ENCODE peak calls at places on chromosomes 3 and 15, in eight cellular contexts. One of them, this sample, is unnamed.

GRCh38 chr15:69321041-69321554 is 22.4 kb downstream of the PAQR5 start:
- ATAC-seq in effector memory CD8-positive, alpha-beta T cell: no peak
- ATAC-seq in activated CD8-positive, alpha-beta T cell treated with anti-CD3 and anti-CD28 coated beads for 36 hours: peak
- ATAC-seq in Right ventricle myocardium superior: no peak
- ATAC-seq in CD8-positive, alpha-beta T cell: no peak
- ATAC-seq in SK-N-SH treated with all-trans-retinoic acid at 6 μM for 48 hours: no peak
- ATAC-seq in activated T-cell treated with anti-CD3 and anti-CD28 coated beads, Interleukin-2, amount 50 U/mL, for 4 hours: peak
- ATAC-seq in psoas muscle: no peak
- ATAC-seq in this sample: peak

GRCh38 chr15:70098461-70099166 is 897 bp upstream of the TLE3 start:
- ATAC-seq in CD8-positive, alpha-beta T cell: no peak
- ATAC-seq in effector memory CD8-positive, alpha-beta T cell: no peak
- ATAC-seq in psoas muscle: peak
- ATAC-seq in activated CD8-positive, alpha-beta T cell treated with anti-CD3 and anti-CD28 coated beads for 36 hours: no peak
- ATAC-seq in Right ventricle myocardium superior: peak
- ATAC-seq in activated T-cell treated with anti-CD3 and anti-CD28 coated beads, Interleukin-2, amount 50 U/mL, for 4 hours: no peak
- ATAC-seq in SK-N-SH treated with all-trans-retinoic acid at 6 μM for 48 hours: peak
- ATAC-seq in this sample: no peak

GRCh38 chr3:43621406-43621973 is 321 bp downstream of the ANO10 start:
- ATAC-seq in effector memory CD8-positive, alpha-beta T cell: peak
- ATAC-seq in Right ventricle myocardium superior: peak
- ATAC-seq in SK-N-SH treated with all-trans-retinoic acid at 6 μM for 48 hours: peak
- ATAC-seq in activated T-cell treated with anti-CD3 and anti-CD28 coated beads, Interleukin-2, amount 50 U/mL, for 4 hours: peak
- ATAC-seq in activated CD8-positive, alpha-beta T cell treated with anti-CD3 and anti-CD28 coated beads for 36 hours: no peak
- ATAC-seq in CD8-positive, alpha-beta T cell: no peak
- ATAC-seq in psoas muscle: peak
- ATAC-seq in this sample: peak

GRCh38 chr3:6862880-6863195 is 1.9 kb downstream of the GRM7 start:
- ATAC-seq in effector memory CD8-positive, alpha-beta T cell: no peak
- ATAC-seq in psoas muscle: no peak
- ATAC-seq in Right ventricle myocardium superior: no peak
- ATAC-seq in activated CD8-positive, alpha-beta T cell treated with anti-CD3 and anti-CD28 coated beads for 36 hours: no peak
- ATAC-seq in CD8-positive, alpha-beta T cell: no peak
- ATAC-seq in activated T-cell treated with anti-CD3 and anti-CD28 coated beads, Interleukin-2, amount 50 U/mL, for 4 hours: no peak
- ATAC-seq in SK-N-SH treated with all-trans-retinoic acid at 6 μM for 48 hours: no peak
- ATAC-seq in this sample: no peak

GRCh38 chr15:81776961-81777360 is 268.9 kb downstream of the MEX3B start:
- ATAC-seq in CD8-positive, alpha-beta T cell: no peak
- ATAC-seq in psoas muscle: no peak
- ATAC-seq in activated T-cell treated with anti-CD3 and anti-CD28 coated beads, Interleukin-2, amount 50 U/mL, for 4 hours: no peak
- ATAC-seq in SK-N-SH treated with all-trans-retinoic acid at 6 μM for 48 hours: no peak
- ATAC-seq in activated CD8-positive, alpha-beta T cell treated with anti-CD3 and anti-CD28 coated beads for 36 hours: no peak
- ATAC-seq in Right ventricle myocardium superior: no peak
- ATAC-seq in effector memory CD8-positive, alpha-beta T cell: no peak
- ATAC-seq in this sample: no peak

GRCh38 chr3:187450791-187451190 is 82.6 kb downstream of the RTP4 start:
- ATAC-seq in effector memory CD8-positive, alpha-beta T cell: no peak
- ATAC-seq in CD8-positive, alpha-beta T cell: no peak
- ATAC-seq in psoas muscle: no peak
- ATAC-seq in Right ventricle myocardium superior: no peak
- ATAC-seq in activated CD8-positive, alpha-beta T cell treated with anti-CD3 and anti-CD28 coated beads for 36 hours: no peak
- ATAC-seq in activated T-cell treated with anti-CD3 and anti-CD28 coated beads, Interleukin-2, amount 50 U/mL, for 4 hours: no peak
- ATAC-seq in SK-N-SH treated with all-trans-retinoic acid at 6 μM for 48 hours: no peak
- ATAC-seq in this sample: no peak

GRCh38 chr3:183210341-183210740 is 42.7 kb upstream of the B3GNT5 start:
- ATAC-seq in psoas muscle: no peak
- ATAC-seq in CD8-positive, alpha-beta T cell: no peak
- ATAC-seq in effector memory CD8-positive, alpha-beta T cell: no peak
- ATAC-seq in Right ventricle myocardium superior: no peak
- ATAC-seq in SK-N-SH treated with all-trans-retinoic acid at 6 μM for 48 hours: no peak
- ATAC-seq in activated T-cell treated with anti-CD3 and anti-CD28 coated beads, Interleukin-2, amount 50 U/mL, for 4 hours: peak
- ATAC-seq in activated CD8-positive, alpha-beta T cell treated with anti-CD3 and anti-CD28 coated beads for 36 hours: peak
- ATAC-seq in this sample: no peak

GRCh38 chr3:78912687-78913086 is 855.1 kb downstream of the ROBO1 start:
- ATAC-seq in effector memory CD8-positive, alpha-beta T cell: no peak
- ATAC-seq in psoas muscle: no peak
- ATAC-seq in CD8-positive, alpha-beta T cell: no peak
- ATAC-seq in SK-N-SH treated with all-trans-retinoic acid at 6 μM for 48 hours: no peak
- ATAC-seq in activated T-cell treated with anti-CD3 and anti-CD28 coated beads, Interleukin-2, amount 50 U/mL, for 4 hours: no peak
- ATAC-seq in Right ventricle myocardium superior: no peak
- ATAC-seq in activated CD8-positive, alpha-beta T cell treated with anti-CD3 and anti-CD28 coated beads for 36 hours: no peak
- ATAC-seq in this sample: no peak

GRCh38 chr3:169634618-169635236 is 28.8 kb downstream of the MECOM start:
- ATAC-seq in psoas muscle: no peak
- ATAC-seq in activated CD8-positive, alpha-beta T cell treated with anti-CD3 and anti-CD28 coated beads for 36 hours: no peak
- ATAC-seq in Right ventricle myocardium superior: peak
- ATAC-seq in SK-N-SH treated with all-trans-retinoic acid at 6 μM for 48 hours: no peak
- ATAC-seq in effector memory CD8-positive, alpha-beta T cell: no peak
- ATAC-seq in CD8-positive, alpha-beta T cell: no peak
- ATAC-seq in activated T-cell treated with anti-CD3 and anti-CD28 coated beads, Interleukin-2, amount 50 U/mL, for 4 hours: no peak
- ATAC-seq in this sample: no peak

GRCh38 chr15:55969582-55969981 is 23.8 kb downstream of the NEDD4 start:
- ATAC-seq in effector memory CD8-positive, alpha-beta T cell: no peak
- ATAC-seq in CD8-positive, alpha-beta T cell: no peak
- ATAC-seq in activated T-cell treated with anti-CD3 and anti-CD28 coated beads, Interleukin-2, amount 50 U/mL, for 4 hours: no peak
- ATAC-seq in Right ventricle myocardium superior: no peak
- ATAC-seq in activated CD8-positive, alpha-beta T cell treated with anti-CD3 and anti-CD28 coated beads for 36 hours: no peak
- ATAC-seq in psoas muscle: peak
- ATAC-seq in SK-N-SH treated with all-trans-retinoic acid at 6 μM for 48 hours: no peak
- ATAC-seq in this sample: no peak

GRCh38 chr3:182259579-182259978 is 533.7 kb upstream of the ATP11B start:
- ATAC-seq in activated T-cell treated with anti-CD3 and anti-CD28 coated beads, Interleukin-2, amount 50 U/mL, for 4 hours: no peak
- ATAC-seq in CD8-positive, alpha-beta T cell: no peak
- ATAC-seq in effector memory CD8-positive, alpha-beta T cell: no peak
- ATAC-seq in psoas muscle: peak
- ATAC-seq in Right ventricle myocardium superior: no peak
- ATAC-seq in activated CD8-positive, alpha-beta T cell treated with anti-CD3 and anti-CD28 coated beads for 36 hours: no peak
- ATAC-seq in SK-N-SH treated with all-trans-retinoic acid at 6 μM for 48 hours: no peak
- ATAC-seq in this sample: no peak

GRCh38 chr15:90910441-90911301 is 7.6 kb downstream of the MAN2A2 start:
- ATAC-seq in activated T-cell treated with anti-CD3 and anti-CD28 coated beads, Interleukin-2, amount 50 U/mL, for 4 hours: no peak
- ATAC-seq in psoas muscle: no peak
- ATAC-seq in activated CD8-positive, alpha-beta T cell treated with anti-CD3 and anti-CD28 coated beads for 36 hours: no peak
- ATAC-seq in Right ventricle myocardium superior: no peak
- ATAC-seq in effector memory CD8-positive, alpha-beta T cell: no peak
- ATAC-seq in CD8-positive, alpha-beta T cell: no peak
- ATAC-seq in SK-N-SH treated with all-trans-retinoic acid at 6 μM for 48 hours: no peak
- ATAC-seq in this sample: no peak

GRCh38 chr15:85749261-85750151 is 45.2 kb downstream of the KLHL25 start:
- ATAC-seq in activated CD8-positive, alpha-beta T cell treated with anti-CD3 and anti-CD28 coated beads for 36 hours: no peak
- ATAC-seq in Right ventricle myocardium superior: peak
- ATAC-seq in activated T-cell treated with anti-CD3 and anti-CD28 coated beads, Interleukin-2, amount 50 U/mL, for 4 hours: no peak
- ATAC-seq in CD8-positive, alpha-beta T cell: no peak
- ATAC-seq in effector memory CD8-positive, alpha-beta T cell: no peak
- ATAC-seq in psoas muscle: peak
- ATAC-seq in SK-N-SH treated with all-trans-retinoic acid at 6 μM for 48 hours: no peak
- ATAC-seq in this sample: no peak

GRCh38 chr15:42042602-42043400 is 22.0 kb upstream of the PLA2G4E start:
- ATAC-seq in CD8-positive, alpha-beta T cell: no peak
- ATAC-seq in Right ventricle myocardium superior: no peak
- ATAC-seq in activated CD8-positive, alpha-beta T cell treated with anti-CD3 and anti-CD28 coated beads for 36 hours: no peak
- ATAC-seq in activated T-cell treated with anti-CD3 and anti-CD28 coated beads, Interleukin-2, amount 50 U/mL, for 4 hours: no peak
- ATAC-seq in effector memory CD8-positive, alpha-beta T cell: no peak
- ATAC-seq in SK-N-SH treated with all-trans-retinoic acid at 6 μM for 48 hours: no peak
- ATAC-seq in psoas muscle: no peak
- ATAC-seq in this sample: peak

GRCh38 chr15:91752081-91752810 is 101.3 kb upstream of the SLCO3A1 start:
- ATAC-seq in effector memory CD8-positive, alpha-beta T cell: no peak
- ATAC-seq in activated T-cell treated with anti-CD3 and anti-CD28 coated beads, Interleukin-2, amount 50 U/mL, for 4 hours: no peak
- ATAC-seq in CD8-positive, alpha-beta T cell: no peak
- ATAC-seq in Right ventricle myocardium superior: no peak
- ATAC-seq in activated CD8-positive, alpha-beta T cell treated with anti-CD3 and anti-CD28 coated beads for 36 hours: no peak
- ATAC-seq in SK-N-SH treated with all-trans-retinoic acid at 6 μM for 48 hours: no peak
- ATAC-seq in psoas muscle: no peak
- ATAC-seq in this sample: no peak

GRCh38 chr15:49079340-49080039 is 33.2 kb upstream of the SECISBP2L start:
- ATAC-seq in activated CD8-positive, alpha-beta T cell treated with anti-CD3 and anti-CD28 coated beads for 36 hours: no peak
- ATAC-seq in Right ventricle myocardium superior: no peak
- ATAC-seq in CD8-positive, alpha-beta T cell: no peak
- ATAC-seq in activated T-cell treated with anti-CD3 and anti-CD28 coated beads, Interleukin-2, amount 50 U/mL, for 4 hours: no peak
- ATAC-seq in psoas muscle: no peak
- ATAC-seq in SK-N-SH treated with all-trans-retinoic acid at 6 μM for 48 hours: no peak
- ATAC-seq in effector memory CD8-positive, alpha-beta T cell: no peak
- ATAC-seq in this sample: no peak

GRCh38 chr3:46412786-46413298 is 5.8 kb downstream of the CCRL2 start:
- ATAC-seq in activated T-cell treated with anti-CD3 and anti-CD28 coated beads, Interleukin-2, amount 50 U/mL, for 4 hours: no peak
- ATAC-seq in Right ventricle myocardium superior: peak
- ATAC-seq in activated CD8-positive, alpha-beta T cell treated with anti-CD3 and anti-CD28 coated beads for 36 hours: no peak
- ATAC-seq in CD8-positive, alpha-beta T cell: no peak
- ATAC-seq in effector memory CD8-positive, alpha-beta T cell: no peak
- ATAC-seq in SK-N-SH treated with all-trans-retinoic acid at 6 μM for 48 hours: no peak
- ATAC-seq in psoas muscle: no peak
- ATAC-seq in this sample: no peak